ENCODE peak calls at places on chromosome 6, in six cellular contexts. One of them, this sample, is unnamed.

GRCh38 chr6:168286116-168286515 is 33.5 kb downstream of the DACT2 start:
- DNase-seq in hepatocyte: no peak
- DNase-seq in upper lobe of right lung: no peak
- DNase-seq in effector memory CD8-positive, alpha-beta T cell: no peak
- DNase-seq in EL: no peak
- DNase-seq in GM06990: no peak
- DNase-seq in this sample: no peak

GRCh38 chr6:128719786-128720185 is 163.2 kb upstream of the LAMA2 start:
- DNase-seq in hepatocyte: no peak
- DNase-seq in upper lobe of right lung: no peak
- DNase-seq in effector memory CD8-positive, alpha-beta T cell: no peak
- DNase-seq in EL: no peak
- DNase-seq in GM06990: no peak
- DNase-seq in this sample: no peak

GRCh38 chr6:106735828-106736227 is 106.5 kb downstream of the QRSL1 start:
- DNase-seq in hepatocyte: no peak
- DNase-seq in upper lobe of right lung: no peak
- DNase-seq in effector memory CD8-positive, alpha-beta T cell: no peak
- DNase-seq in EL: no peak
- DNase-seq in GM06990: no peak
- DNase-seq in this sample: no peak

GRCh38 chr6:157586088-157586414 is 205.1 kb downstream of the ZDHHC14 start:
- DNase-seq in hepatocyte: no peak
- DNase-seq in upper lobe of right lung: no peak
- DNase-seq in effector memory CD8-positive, alpha-beta T cell: no peak
- DNase-seq in EL: no peak
- DNase-seq in GM06990: no peak
- DNase-seq in this sample: no peak

GRCh38 chr6:3355358-3356055 is 96.8 kb downstream of the PSMG4 start:
- DNase-seq in hepatocyte: no peak
- DNase-seq in upper lobe of right lung: no peak
- DNase-seq in effector memory CD8-positive, alpha-beta T cell: no peak
- DNase-seq in EL: peak; percentile 36
- DNase-seq in GM06990: no peak
- DNase-seq in this sample: no peak

GRCh38 chr6:156994215-156995076 is 217.3 kb downstream of the ARID1B start:
- DNase-seq in hepatocyte: peak; percentile 34
- DNase-seq in upper lobe of right lung: no peak
- DNase-seq in effector memory CD8-positive, alpha-beta T cell: no peak
- DNase-seq in EL: no peak
- DNase-seq in GM06990: no peak
- DNase-seq in this sample: peak; percentile 70

GRCh38 chr6:3825851-3826581 is 23.2 kb upstream of the FAM50B start:
- DNase-seq in hepatocyte: peak; percentile 88
- DNase-seq in upper lobe of right lung: peak; percentile 90
- DNase-seq in effector memory CD8-positive, alpha-beta T cell: no peak
- DNase-seq in EL: peak; percentile 99
- DNase-seq in GM06990: no peak
- DNase-seq in this sample: peak; percentile 82

GRCh38 chr6:89183294-89183693 is 33.9 kb downstream of the GABRR1 start:
- DNase-seq in hepatocyte: no peak
- DNase-seq in upper lobe of right lung: no peak
- DNase-seq in effector memory CD8-positive, alpha-beta T cell: no peak
- DNase-seq in EL: no peak
- DNase-seq in GM06990: no peak
- DNase-seq in this sample: no peak

This sample was measured in LoVo.